ENCODE peak calls at places on chromosomes 2 and 18, in five cellular contexts. One of them, this sample, is unnamed.

GRCh38 chr18:28357785-28358401 is 181.0 kb upstream of the CDH2 start:
- DNase-seq in fibroblast of lung: no peak
- DNase-seq in brain microvascular endothelial cell: no peak
- DNase-seq in neural progenitor cell: peak
- DNase-seq in choroid plexus epithelial cell: peak
- DNase-seq in this sample: no peak

GRCh38 chr18:46412831-46413371 is 244.1 kb downstream of the LOXHD1 start:
- DNase-seq in choroid plexus epithelial cell: peak
- DNase-seq in brain microvascular endothelial cell: no peak
- DNase-seq in neural progenitor cell: no peak
- DNase-seq in fibroblast of lung: no peak
- DNase-seq in this sample: no peak

GRCh38 chr2:198534756-198535155 is 730.4 kb downstream of the PLCL1 start:
- DNase-seq in choroid plexus epithelial cell: no peak
- DNase-seq in neural progenitor cell: no peak
- DNase-seq in fibroblast of lung: no peak
- DNase-seq in brain microvascular endothelial cell: no peak
- DNase-seq in this sample: no peak

GRCh38 chr2:188285774-188286173 is 5.9 kb upstream of the GULP1 start:
- DNase-seq in fibroblast of lung: no peak
- DNase-seq in neural progenitor cell: no peak
- DNase-seq in choroid plexus epithelial cell: no peak
- DNase-seq in brain microvascular endothelial cell: no peak
- DNase-seq in this sample: no peak

GRCh38 chr2:110157153-110157793 is 41.7 kb upstream of the MALL start:
- DNase-seq in choroid plexus epithelial cell: peak
- DNase-seq in fibroblast of lung: peak
- DNase-seq in brain microvascular endothelial cell: peak
- DNase-seq in neural progenitor cell: peak
- DNase-seq in this sample: peak

GRCh38 chr2:189362283-189362682 is 79.0 kb upstream of the WDR75 start:
- DNase-seq in choroid plexus epithelial cell: peak
- DNase-seq in fibroblast of lung: peak
- DNase-seq in brain microvascular endothelial cell: no peak
- DNase-seq in neural progenitor cell: no peak
- DNase-seq in this sample: no peak

GRCh38 chr2:171703574-171704347 is 16.5 kb downstream of the DYNC1I2 start:
- DNase-seq in choroid plexus epithelial cell: peak
- DNase-seq in neural progenitor cell: peak
- DNase-seq in fibroblast of lung: peak
- DNase-seq in brain microvascular endothelial cell: peak
- DNase-seq in this sample: peak

GRCh38 chr2:181459646-181460045 is 2.5 kb downstream of the ITGA4 start:
- DNase-seq in neural progenitor cell: no peak
- DNase-seq in brain microvascular endothelial cell: no peak
- DNase-seq in choroid plexus epithelial cell: no peak
- DNase-seq in fibroblast of lung: peak
- DNase-seq in this sample: no peak

GRCh38 chr18:2882201-2882600 is 35.4 kb downstream of the EMILIN2 start:
- DNase-seq in neural progenitor cell: no peak
- DNase-seq in fibroblast of lung: no peak
- DNase-seq in choroid plexus epithelial cell: no peak
- DNase-seq in brain microvascular endothelial cell: no peak
- DNase-seq in this sample: no peak

GRCh38 chr2:121147766-121148165 is 137.2 kb downstream of the TFCP2L1 start:
- DNase-seq in fibroblast of lung: peak
- DNase-seq in choroid plexus epithelial cell: no peak
- DNase-seq in neural progenitor cell: no peak
- DNase-seq in brain microvascular endothelial cell: no peak
- DNase-seq in this sample: no peak

GRCh38 chr18:79952996-79953559 is 1.6 kb upstream of the SLC66A2 start:
- DNase-seq in choroid plexus epithelial cell: no peak
- DNase-seq in fibroblast of lung: no peak
- DNase-seq in brain microvascular endothelial cell: no peak
- DNase-seq in neural progenitor cell: peak
- DNase-seq in this sample: no peak

GRCh38 chr2:167264380-167264779 is 376.1 kb downstream of the XIRP2 start:
- DNase-seq in neural progenitor cell: peak
- DNase-seq in choroid plexus epithelial cell: peak
- DNase-seq in fibroblast of lung: no peak
- DNase-seq in brain microvascular endothelial cell: no peak
- DNase-seq in this sample: no peak

GRCh38 chr2:12604248-12604801 is 112.4 kb upstream of the TRIB2 start:
- DNase-seq in neural progenitor cell: no peak
- DNase-seq in brain microvascular endothelial cell: no peak
- DNase-seq in choroid plexus epithelial cell: no peak
- DNase-seq in fibroblast of lung: no peak
- DNase-seq in this sample: no peak

GRCh38 chr2:4217737-4218136 is 514.4 kb downstream of the DCDC2C start:
- DNase-seq in fibroblast of lung: no peak
- DNase-seq in choroid plexus epithelial cell: no peak
- DNase-seq in neural progenitor cell: no peak
- DNase-seq in brain microvascular endothelial cell: no peak
- DNase-seq in this sample: no peak

GRCh38 chr2:285506-285905 is 2.4 kb downstream of the ALKAL2 start:
- DNase-seq in neural progenitor cell: no peak
- DNase-seq in brain microvascular endothelial cell: peak
- DNase-seq in fibroblast of lung: peak
- DNase-seq in choroid plexus epithelial cell: peak
- DNase-seq in this sample: no peak

GRCh38 chr2:128551435-128551834 is 232.8 kb upstream of the HS6ST1 start:
- DNase-seq in brain microvascular endothelial cell: no peak
- DNase-seq in neural progenitor cell: no peak
- DNase-seq in fibroblast of lung: no peak
- DNase-seq in choroid plexus epithelial cell: no peak
- DNase-seq in this sample: no peak

GRCh38 chr2:148680462-148680861 is 35.9 kb downstream of the EPC2 start:
- DNase-seq in choroid plexus epithelial cell: peak
- DNase-seq in brain microvascular endothelial cell: no peak
- DNase-seq in fibroblast of lung: peak
- DNase-seq in neural progenitor cell: no peak
- DNase-seq in this sample: no peak

GRCh38 chr2:2834105-2834504 is 503.0 kb upstream of the MYT1L start:
- DNase-seq in choroid plexus epithelial cell: no peak
- DNase-seq in brain microvascular endothelial cell: no peak
- DNase-seq in fibroblast of lung: no peak
- DNase-seq in neural progenitor cell: no peak
- DNase-seq in this sample: no peak

GRCh38 chr2:10300997-10301945 is 1.4 kb upstream of the HPCAL1 start:
- DNase-seq in brain microvascular endothelial cell: no peak
- DNase-seq in neural progenitor cell: no peak
- DNase-seq in fibroblast of lung: no peak
- DNase-seq in choroid plexus epithelial cell: no peak
- DNase-seq in this sample: no peak

GRCh38 chr18:35564795-35565453 is 16.6 kb upstream of the GALNT1 start:
- DNase-seq in fibroblast of lung: no peak
- DNase-seq in choroid plexus epithelial cell: no peak
- DNase-seq in brain microvascular endothelial cell: no peak
- DNase-seq in neural progenitor cell: no peak
- DNase-seq in this sample: no peak

GRCh38 chr2:1748176-1748740 is 3.9 kb upstream of the PXDN start:
- DNase-seq in neural progenitor cell: no peak
- DNase-seq in fibroblast of lung: no peak
- DNase-seq in brain microvascular endothelial cell: no peak
- DNase-seq in choroid plexus epithelial cell: no peak
- DNase-seq in this sample: no peak

GRCh38 chr2:45178854-45179253 is 169.6 kb upstream of the SIX2 start:
- DNase-seq in fibroblast of lung: peak
- DNase-seq in neural progenitor cell: no peak
- DNase-seq in choroid plexus epithelial cell: no peak
- DNase-seq in brain microvascular endothelial cell: no peak
- DNase-seq in this sample: no peak

GRCh38 chr2:17539596-17539992 is 902 bp upstream of the VSNL1 start:
- DNase-seq in choroid plexus epithelial cell: peak
- DNase-seq in neural progenitor cell: peak
- DNase-seq in brain microvascular endothelial cell: no peak
- DNase-seq in fibroblast of lung: peak
- DNase-seq in this sample: no peak

GRCh38 chr2:70133127-70133452 is 45.8 kb downstream of the PCBP1 start:
- DNase-seq in choroid plexus epithelial cell: no peak
- DNase-seq in fibroblast of lung: no peak
- DNase-seq in brain microvascular endothelial cell: no peak
- DNase-seq in neural progenitor cell: no peak
- DNase-seq in this sample: no peak

GRCh38 chr18:33914399-33914798 is 310.3 kb downstream of the NOL4 start:
- DNase-seq in neural progenitor cell: no peak
- DNase-seq in fibroblast of lung: peak
- DNase-seq in brain microvascular endothelial cell: peak
- DNase-seq in choroid plexus epithelial cell: no peak
- DNase-seq in this sample: no peak

GRCh38 chr2:46800625-46801024 is 115.0 kb downstream of the MCFD2 start:
- DNase-seq in fibroblast of lung: no peak
- DNase-seq in choroid plexus epithelial cell: no peak
- DNase-seq in brain microvascular endothelial cell: no peak
- DNase-seq in neural progenitor cell: no peak
- DNase-seq in this sample: no peak

GRCh38 chr2:192126912-192127311 is 67.8 kb downstream of the TMEFF2 start:
- DNase-seq in neural progenitor cell: no peak
- DNase-seq in choroid plexus epithelial cell: no peak
- DNase-seq in fibroblast of lung: no peak
- DNase-seq in brain microvascular endothelial cell: no peak
- DNase-seq in this sample: no peak

GRCh38 chr2:105895995-105896764 is 151.5 kb downstream of the NCK2 start:
- DNase-seq in brain microvascular endothelial cell: no peak
- DNase-seq in neural progenitor cell: no peak
- DNase-seq in choroid plexus epithelial cell: no peak
- DNase-seq in fibroblast of lung: no peak
- DNase-seq in this sample: no peak

GRCh38 chr2:127829845-127830246 is 18.9 kb upstream of the WDR33 start:
- DNase-seq in fibroblast of lung: peak
- DNase-seq in brain microvascular endothelial cell: no peak
- DNase-seq in choroid plexus epithelial cell: no peak
- DNase-seq in neural progenitor cell: no peak
- DNase-seq in this sample: peak

GRCh38 chr2:73072416-73072815 is 904 bp upstream of the SFXN5 start:
- DNase-seq in choroid plexus epithelial cell: no peak
- DNase-seq in brain microvascular endothelial cell: no peak
- DNase-seq in neural progenitor cell: no peak
- DNase-seq in fibroblast of lung: no peak
- DNase-seq in this sample: no peak

GRCh38 chr18:76445741-76446232 is 49.3 kb downstream of the ZNF516 start:
- DNase-seq in neural progenitor cell: no peak
- DNase-seq in fibroblast of lung: no peak
- DNase-seq in brain microvascular endothelial cell: no peak
- DNase-seq in choroid plexus epithelial cell: no peak
- DNase-seq in this sample: no peak
- H3K4me3 ChIP-seq in neural progenitor cell: no peak
- H3K4me3 ChIP-seq in fibroblast of lung: peak
- H3K4me3 ChIP-seq in brain microvascular endothelial cell: no peak
- H3K4me3 ChIP-seq in choroid plexus epithelial cell: no peak
- H3K4me3 ChIP-seq in this sample: no peak

GRCh38 chr2:71922501-71923142 is 225.0 kb downstream of the CYP26B1 start:
- DNase-seq in fibroblast of lung: no peak
- DNase-seq in neural progenitor cell: no peak
- DNase-seq in choroid plexus epithelial cell: no peak
- DNase-seq in brain microvascular endothelial cell: no peak
- DNase-seq in this sample: no peak

GRCh38 chr2:71922091-71922490 is 225.6 kb downstream of the CYP26B1 start:
- DNase-seq in neural progenitor cell: no peak
- DNase-seq in fibroblast of lung: no peak
- DNase-seq in choroid plexus epithelial cell: no peak
- DNase-seq in brain microvascular endothelial cell: no peak
- DNase-seq in this sample: no peak

GRCh38 chr2:71925268-71926097 is 222.2 kb downstream of the CYP26B1 start:
- DNase-seq in neural progenitor cell: no peak
- DNase-seq in choroid plexus epithelial cell: peak
- DNase-seq in brain microvascular endothelial cell: no peak
- DNase-seq in fibroblast of lung: no peak
- DNase-seq in this sample: no peak

GRCh38 chr2:71923887-71924533 is 223.7 kb downstream of the CYP26B1 start:
- DNase-seq in neural progenitor cell: peak
- DNase-seq in choroid plexus epithelial cell: peak
- DNase-seq in fibroblast of lung: peak
- DNase-seq in brain microvascular endothelial cell: peak
- DNase-seq in this sample: peak

GRCh38 chr2:71923143-71923525 is 224.5 kb downstream of the CYP26B1 start:
- DNase-seq in choroid plexus epithelial cell: no peak
- DNase-seq in brain microvascular endothelial cell: no peak
- DNase-seq in fibroblast of lung: no peak
- DNase-seq in neural progenitor cell: no peak
- DNase-seq in this sample: no peak
- H3K4me3 ChIP-seq in choroid plexus epithelial cell: no peak
- H3K4me3 ChIP-seq in brain microvascular endothelial cell: no peak
- H3K4me3 ChIP-seq in fibroblast of lung: no peak
- H3K4me3 ChIP-seq in neural progenitor cell: no peak
- H3K4me3 ChIP-seq in this sample: no peak

GRCh38 chr2:237486334-237486818 is 675 bp upstream of the MLPH start:
- DNase-seq in fibroblast of lung: peak
- DNase-seq in choroid plexus epithelial cell: no peak
- DNase-seq in neural progenitor cell: peak
- DNase-seq in brain microvascular endothelial cell: no peak
- DNase-seq in this sample: no peak
- H3K4me3 ChIP-seq in fibroblast of lung: peak
- H3K4me3 ChIP-seq in choroid plexus epithelial cell: peak
- H3K4me3 ChIP-seq in neural progenitor cell: peak
- H3K4me3 ChIP-seq in brain microvascular endothelial cell: peak
- H3K4me3 ChIP-seq in this sample: no peak

GRCh38 chr2:231713738-231714638 is 5.7 kb downstream of the PTMA start:
- DNase-seq in fibroblast of lung: peak
- DNase-seq in brain microvascular endothelial cell: peak
- DNase-seq in choroid plexus epithelial cell: peak
- DNase-seq in neural progenitor cell: peak
- DNase-seq in this sample: peak
- H3K4me3 ChIP-seq in fibroblast of lung: no peak
- H3K4me3 ChIP-seq in brain microvascular endothelial cell: no peak
- H3K4me3 ChIP-seq in choroid plexus epithelial cell: no peak
- H3K4me3 ChIP-seq in neural progenitor cell: no peak
- H3K4me3 ChIP-seq in this sample: no peak

This sample was measured in GM12864.